ENCODE peak calls at places on chromosome 5, in five cellular contexts. Z is HepG2, L is brain microvascular endothelial cell, P is left ventricle myocardium inferior, A is esophagus muscularis mucosa. B is an unnamed sample.

GRCh38 chr5:68455216-68455615 is 239.7 kb downstream of the PIK3R1 start:
- DNase-seq in Z (no peak), P (no peak), A (no peak), L (no peak), B (no peak)

GRCh38 chr5:119274767-119275130 is 81.1 kb upstream of the TNFAIP8 start:
- DNase-seq in A (no peak), Z (no peak), L (peak), P (no peak), B (peak)

GRCh38 chr5:69032009-69032408 is 61.8 kb upstream of the SLC30A5 start:
- DNase-seq in L (no peak), P (no peak), A (peak), Z (no peak), B (no peak)

GRCh38 chr5:176626876-176627236 is 3.5 kb downstream of the SNCB start:
- DNase-seq in Z (no peak), A (no peak), L (no peak), P (no peak), B (no peak)

GRCh38 chr5:14156611-14157493 is 13.7 kb downstream of the TRIO start:
- DNase-seq in L (peak), Z (peak), P (no peak), A (no peak), B (peak)

GRCh38 chr5:16857635-16858034 is 78.5 kb downstream of the MYO10 start:
- DNase-seq in Z (no peak), L (no peak), P (no peak), A (no peak), B (no peak)

GRCh38 chr5:140549237-140550144 is 2.0 kb downstream of the EIF4EBP3 start:
- DNase-seq in L (peak), A (peak), Z (no peak), P (no peak), B (peak)

GRCh38 chr5:33903118-33903517 is 11.3 kb upstream of the ADAMTS12 start:
- DNase-seq in Z (no peak), L (no peak), A (no peak), P (no peak), B (no peak)

GRCh38 chr5:115190388-115190787 is 20.7 kb upstream of the TRIM36 start:
- DNase-seq in A (no peak), Z (no peak), L (no peak), P (no peak), B (no peak)

GRCh38 chr5:172441262-172441751 is 13.0 kb downstream of the SH3PXD2B start:
- DNase-seq in L (no peak), P (peak), Z (no peak), A (no peak), B (peak)

GRCh38 chr5:72067682-72068470 is 39.4 kb upstream of the MAP1B start:
- DNase-seq in A (no peak), P (no peak), Z (no peak), L (peak), B (peak)

GRCh38 chr5:9698125-9698848 is 68.1 kb upstream of the TAS2R1 start:
- DNase-seq in L (peak), Z (no peak), P (no peak), A (no peak), B (peak)

GRCh38 chr5:111859533-111860270 is 102.7 kb upstream of the NREP start:
- DNase-seq in A (no peak), Z (no peak), P (no peak), L (peak), B (peak)

GRCh38 chr5:142106061-142106460 is 2.5 kb upstream of the NDFIP1 start:
- DNase-seq in A (no peak), P (no peak), Z (no peak), L (no peak), B (peak)

GRCh38 chr5:179781846-179782245 is 11.9 kb upstream of the LTC4S start:
- DNase-seq in L (no peak), Z (no peak), A (no peak), P (no peak), B (no peak)

GRCh38 chr5:74040065-74040551 is 414.1 kb downstream of the ARHGEF28 start:
- DNase-seq in A (no peak), L (peak), Z (no peak), P (no peak), B (peak)

GRCh38 chr5:1448511-1449011 is 3.3 kb upstream of the SLC6A3 start:
- DNase-seq in Z (no peak), L (no peak), A (no peak), P (no peak), B (no peak)

GRCh38 chr5:147509710-147510651 is at the start of gene DPYSL3:
- DNase-seq in Z (no peak), A (peak), L (peak), P (peak), B (peak)
- TF ChIP-seq CTCF in Z (no peak), A (peak), L (peak), P (peak), B (peak)

GRCh38 chr5:87020099-87020934 is 247.4 kb upstream of the RASA1 start:
- DNase-seq in A (no peak), P (peak), Z (no peak), L (no peak), B (peak)
- H3K4me3 ChIP-seq in A (no peak), P (peak), Z (no peak), L (no peak), B (peak)

GRCh38 chr5:124264499-124264898 is 481.9 kb downstream of the ZNF608 start:
- DNase-seq in A (no peak), P (no peak), Z (no peak), L (no peak), B (peak)

GRCh38 chr5:124263172-124263571 is 483.3 kb downstream of the ZNF608 start:
- DNase-seq in A (no peak), L (no peak), Z (no peak), P (no peak), B (no peak)

GRCh38 chr5:124261133-124261532 is 485.3 kb downstream of the ZNF608 start:
- DNase-seq in A (no peak), Z (no peak), P (no peak), L (no peak), B (no peak)

GRCh38 chr5:124262443-124262842 is 484.0 kb downstream of the ZNF608 start:
- DNase-seq in Z (no peak), A (no peak), P (no peak), L (no peak), B (peak)

GRCh38 chr5:124263680-124264491 is 482.6 kb downstream of the ZNF608 start:
- DNase-seq in A (no peak), Z (no peak), P (no peak), L (no peak), B (no peak)
- TF ChIP-seq CTCF in A (no peak), Z (no peak), P (no peak), L (no peak), B (no peak)

GRCh38 chr5:132434391-132434790 is 56.2 kb downstream of the IRF1 start:
- DNase-seq in Z (no peak), A (no peak), P (no peak), L (no peak), B (no peak)
- H3K4me3 ChIP-seq in Z (no peak), A (no peak), P (no peak), L (no peak), B (no peak)

GRCh38 chr5:81164936-81165335 is 68.2 kb upstream of the CKMT2 start:
- DNase-seq in L (peak), A (no peak), Z (no peak), P (no peak), B (peak)

GRCh38 chr5:81167078-81167477 is 66.0 kb upstream of the CKMT2 start:
- DNase-seq in P (no peak), Z (no peak), L (no peak), A (no peak), B (no peak)

GRCh38 chr5:81164466-81164865 is 68.7 kb upstream of the CKMT2 start:
- DNase-seq in L (no peak), P (no peak), Z (no peak), A (no peak), B (no peak)

GRCh38 chr5:81167544-81167943 is 65.6 kb upstream of the CKMT2 start:
- DNase-seq in P (no peak), L (no peak), A (no peak), Z (no peak), B (no peak)

DNA sequence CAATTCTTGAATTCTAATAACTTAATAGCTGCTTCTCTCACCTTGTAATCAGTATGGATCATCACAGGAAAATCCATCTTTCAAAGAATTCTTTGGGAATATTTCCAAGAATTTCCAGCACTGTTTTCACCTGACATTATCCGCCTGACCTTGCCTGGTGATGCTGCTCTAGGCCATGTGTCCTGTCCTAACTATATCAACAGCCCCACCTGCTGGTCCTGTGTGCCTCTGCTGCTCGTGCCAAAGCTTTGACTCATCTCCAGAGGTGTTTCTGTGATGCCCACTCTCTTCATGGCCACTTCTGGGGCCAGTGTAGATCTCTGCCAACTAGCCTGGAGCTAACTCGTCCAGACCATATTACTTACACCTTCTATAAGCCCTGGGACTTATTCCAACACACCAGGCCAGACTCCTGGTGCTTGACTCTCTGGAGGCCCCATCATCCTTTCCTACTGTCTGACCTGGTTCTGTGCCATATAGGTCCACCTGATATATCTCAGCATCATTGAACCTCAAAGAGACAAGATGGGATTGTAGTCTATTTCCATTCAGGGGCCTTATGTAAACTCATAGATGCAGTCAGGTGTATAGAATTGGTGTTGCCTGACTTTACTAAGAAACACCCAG is 67.5 kb upstream of the CKMT2 start:
- DNase-seq in Z (peak), P (peak), L (peak), A (no peak), B (peak)
- TF ChIP-seq CTCF in Z (peak), P (peak), L (peak), A (peak), B (peak)

GRCh38 chr5:88049156-88049555 is 219.5 kb downstream of the TMEM161B start:
- DNase-seq in A (no peak), L (no peak), P (no peak), Z (no peak), B (no peak)
- H3K4me3 ChIP-seq in A (no peak), L (no peak), P (no peak), Z (no peak), B (no peak)

DNA sequence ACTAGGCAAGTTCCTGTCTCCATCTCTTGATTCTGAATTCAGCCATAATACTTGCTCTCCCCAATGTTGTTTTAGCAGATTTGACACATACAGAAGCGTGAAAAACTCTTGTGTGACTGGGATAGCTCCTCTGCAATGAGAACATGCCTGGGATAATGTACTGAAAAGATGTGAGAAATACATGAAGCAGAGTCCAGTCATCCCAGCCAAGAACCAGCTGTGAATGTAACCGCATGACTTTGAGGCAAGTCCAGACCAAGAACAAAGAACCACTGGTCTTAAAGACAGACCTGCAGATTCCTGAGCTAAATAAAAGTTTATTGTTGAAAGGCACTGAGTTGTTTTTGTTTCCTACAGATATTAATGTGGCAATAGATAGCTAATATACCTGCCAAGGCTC is 135.0 kb downstream of the NMUR2 start:
- DNase-seq in Z (no peak), P (no peak), L (no peak), A (no peak), B (no peak)
- TF ChIP-seq CTCF in Z (no peak), P (no peak), L (no peak), A (no peak), B (no peak)

GRCh38 chr5:138615461-138615860 is 40.3 kb upstream of the HSPA9 start:
- DNase-seq in P (no peak), Z (no peak), L (no peak), A (no peak), B (no peak)

GRCh38 chr5:138611295-138612220 is 36.4 kb upstream of the HSPA9 start:
- DNase-seq in L (no peak), Z (no peak), A (no peak), P (no peak), B (no peak)

GRCh38 chr5:138606378-138606777 is 31.2 kb upstream of the HSPA9 start:
- DNase-seq in A (no peak), Z (no peak), L (no peak), P (no peak), B (no peak)

GRCh38 chr5:138605254-138605972 is 30.2 kb upstream of the HSPA9 start:
- DNase-seq in P (no peak), Z (no peak), L (no peak), A (no peak), B (no peak)

DNA sequence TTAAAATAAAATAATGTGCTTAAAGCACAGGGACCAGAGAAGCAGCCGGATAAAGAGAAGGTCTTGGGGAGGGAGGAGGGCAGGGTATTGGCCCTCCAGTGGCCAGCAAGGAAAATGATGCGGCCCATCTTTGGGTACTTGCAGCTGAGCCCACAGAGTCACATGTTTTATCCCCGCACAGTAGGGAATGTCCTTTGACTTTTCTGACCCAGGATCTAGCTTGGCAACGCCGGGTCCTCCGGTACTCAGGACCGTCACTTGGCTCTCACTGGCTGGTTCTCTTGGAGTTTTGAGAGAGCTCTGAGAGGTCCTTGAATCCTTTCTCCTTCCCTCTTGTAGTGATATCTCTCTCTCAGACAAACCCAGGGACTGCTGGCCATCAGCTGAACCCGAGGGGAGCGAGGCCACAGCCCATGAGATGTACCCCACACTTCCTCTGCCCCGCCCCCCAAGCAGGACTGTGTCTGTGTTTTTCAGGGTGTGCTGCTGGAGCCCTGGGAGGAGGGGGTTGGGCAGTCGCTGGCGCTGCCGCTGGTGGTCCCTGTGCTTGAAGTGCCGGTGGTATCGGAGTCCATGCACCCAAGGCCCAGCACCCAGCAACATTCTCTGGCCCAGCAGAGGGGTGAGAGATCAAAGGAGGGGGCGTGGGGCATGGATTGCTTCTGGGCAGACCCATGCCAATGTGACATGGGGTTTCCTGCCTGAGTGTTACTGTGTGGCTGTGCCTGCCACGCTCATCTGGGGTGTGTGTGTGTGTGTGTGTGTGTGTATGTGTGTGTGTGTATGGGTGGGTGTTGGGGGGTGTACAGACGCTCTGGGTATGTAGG is 35.5 kb upstream of the HSPA9 start:
- DNase-seq in P (peak), Z (no peak), A (no peak), L (no peak), B (no peak)
- H3K4me3 ChIP-seq in P (peak), Z (no peak), A (peak), L (peak), B (no peak)

GRCh38 chr5:169265888-169266287 is 35.1 kb downstream of the SLIT3 start:
- DNase-seq in L (no peak), Z (no peak), P (no peak), A (no peak), B (no peak)
- TF ChIP-seq CTCF in L (peak), Z (no peak), P (no peak), A (peak), B (peak)

GRCh38 chr5:61253547-61253946 is 78.5 kb upstream of the ZSWIM6 start:
- DNase-seq in L (no peak), A (no peak), P (no peak), Z (no peak), B (no peak)

GRCh38 chr5:61256474-61256873 is 75.6 kb upstream of the ZSWIM6 start:
- DNase-seq in L (no peak), A (no peak), Z (no peak), P (peak), B (peak)

GRCh38 chr5:61254969-61255555 is 77.0 kb upstream of the ZSWIM6 start:
- DNase-seq in A (no peak), P (no peak), Z (no peak), L (no peak), B (no peak)

GRCh38 chr5:61251874-61252642 is 80.0 kb upstream of the ZSWIM6 start:
- DNase-seq in A (no peak), Z (no peak), P (no peak), L (no peak), B (no peak)

DNA sequence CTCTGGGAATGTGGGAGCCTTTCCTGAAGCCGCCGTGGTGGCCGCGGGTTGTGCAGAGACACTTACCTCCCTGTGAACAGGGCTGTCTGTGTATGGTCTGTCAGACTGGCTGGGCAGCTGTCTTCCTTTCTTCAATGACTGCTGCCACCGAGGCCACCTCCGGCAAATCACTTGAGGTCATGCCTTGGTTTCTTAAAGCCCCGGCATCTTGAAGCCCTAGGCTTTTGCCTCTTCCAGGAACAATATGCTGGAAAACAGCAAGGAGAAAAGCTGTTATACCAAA is 79.5 kb upstream of the ZSWIM6 start:
- DNase-seq in P (no peak), A (no peak), L (no peak), Z (no peak), B (no peak)
- H3K4me3 ChIP-seq in P (no peak), A (no peak), L (no peak), Z (no peak), B (no peak)